ENCODE peak calls at places on chromosome 20, in five cellular contexts. W, X, I, D and F are unnamed samples.

GRCh38 chr20:34525709-34526416 is 9.6 kb downstream of the DYNLRB1 start:
- DNase-seq in D (no peak), X (peak), I (peak), W (no peak), F (peak)

GRCh38 chr20:21228511-21228910 is 74.6 kb upstream of the XRN2 start:
- DNase-seq in D (no peak), X (no peak), W (no peak), I (no peak), F (no peak)

GRCh38 chr20:64099086-64099786 is 8.1 kb downstream of the NPBWR2 start:
- DNase-seq in I (no peak), W (no peak), D (no peak), X (no peak), F (no peak)

GRCh38 chr20:22382742-22383141 is 201.6 kb downstream of the FOXA2 start:
- DNase-seq in D (no peak), X (no peak), W (no peak), I (peak), F (no peak)

GRCh38 chr20:31560900-31561598 is 44.0 kb upstream of the ID1 start:
- DNase-seq in I (peak), X (peak), D (no peak), W (no peak), F (peak)

GRCh38 chr20:58075565-58075964 is 152.9 kb downstream of the ANKRD60 start:
- DNase-seq in I (no peak), X (no peak), W (no peak), D (no peak), F (no peak)

GRCh38 chr20:63735859-63736718 is at the start of gene LIME1:
- DNase-seq in X (no peak), D (no peak), I (no peak), W (no peak), F (no peak)

GRCh38 chr20:47336013-47336754 is 20.3 kb downstream of the ZMYND8 start:
- DNase-seq in X (no peak), I (peak), W (no peak), D (no peak), F (no peak)

GRCh38 chr20:8434326-8434876 is 302.3 kb downstream of the PLCB1 start:
- DNase-seq in D (no peak), X (no peak), W (no peak), I (peak), F (peak)